ENCODE peak calls at places on chromosomes 6 and 20, in five cellular contexts. One of them, this sample, is unnamed.

GRCh38 chr6:39088331-39088730 is 26.7 kb downstream of the SAYSD1 start:
- DNase-seq in HepG2: peak
- DNase-seq in A549: peak
- DNase-seq in transverse colon: no peak
- DNase-seq in upper lobe of left lung: no peak
- DNase-seq in this sample: peak

GRCh38 chr6:151763303-151763702 is 44.2 kb upstream of the ESR1 start:
- DNase-seq in HepG2: peak
- DNase-seq in A549: no peak
- DNase-seq in transverse colon: no peak
- DNase-seq in upper lobe of left lung: no peak
- DNase-seq in this sample: peak

GRCh38 chr20:43833511-43834395 is 80.9 kb upstream of the TOX2 start:
- DNase-seq in HepG2: no peak
- DNase-seq in A549: no peak
- DNase-seq in transverse colon: no peak
- DNase-seq in upper lobe of left lung: no peak
- DNase-seq in this sample: no peak

GRCh38 chr6:7518853-7519252 is 22.6 kb upstream of the DSP start:
- DNase-seq in HepG2: no peak
- DNase-seq in A549: no peak
- DNase-seq in transverse colon: no peak
- DNase-seq in upper lobe of left lung: no peak
- DNase-seq in this sample: no peak

GRCh38 chr6:16568128-16568527 is 193.1 kb downstream of the ATXN1 start:
- DNase-seq in HepG2: no peak
- DNase-seq in A549: no peak
- DNase-seq in transverse colon: no peak
- DNase-seq in upper lobe of left lung: no peak
- DNase-seq in this sample: no peak

GRCh38 chr20:19841740-19842139 is 83.7 kb downstream of the RIN2 start:
- DNase-seq in HepG2: no peak
- DNase-seq in A549: no peak
- DNase-seq in transverse colon: no peak
- DNase-seq in upper lobe of left lung: no peak
- DNase-seq in this sample: no peak

GRCh38 chr6:149716181-149716580 is 1.7 kb downstream of the LATS1 start:
- DNase-seq in HepG2: no peak
- DNase-seq in A549: no peak
- DNase-seq in transverse colon: no peak
- DNase-seq in upper lobe of left lung: no peak
- DNase-seq in this sample: no peak

GRCh38 chr6:99036672-99037071 is 88.9 kb upstream of the FBXL4 start:
- DNase-seq in HepG2: no peak
- DNase-seq in A549: no peak
- DNase-seq in transverse colon: no peak
- DNase-seq in upper lobe of left lung: no peak
- DNase-seq in this sample: no peak

GRCh38 chr6:149723771-149724417 is 6.0 kb upstream of the LATS1 start:
- DNase-seq in HepG2: peak
- DNase-seq in A549: peak
- DNase-seq in transverse colon: peak
- DNase-seq in upper lobe of left lung: no peak
- DNase-seq in this sample: peak

GRCh38 chr20:4592316-4593148 is 129.2 kb upstream of the PRND start:
- DNase-seq in HepG2: peak
- DNase-seq in A549: peak
- DNase-seq in transverse colon: peak
- DNase-seq in upper lobe of left lung: peak
- DNase-seq in this sample: no peak

GRCh38 chr20:62123450-62124118 is 1.3 kb downstream of the LSM14B start:
- DNase-seq in HepG2: no peak
- DNase-seq in A549: no peak
- DNase-seq in transverse colon: no peak
- DNase-seq in upper lobe of left lung: no peak
- DNase-seq in this sample: no peak

GRCh38 chr6:8085053-8085511 is 17.3 kb downstream of the EEF1E1 start:
- DNase-seq in HepG2: peak
- DNase-seq in A549: no peak
- DNase-seq in transverse colon: no peak
- DNase-seq in upper lobe of left lung: no peak
- DNase-seq in this sample: no peak

GRCh38 chr20:50559856-50560623 is 49.9 kb downstream of the PTPN1 start:
- DNase-seq in HepG2: no peak
- DNase-seq in A549: no peak
- DNase-seq in transverse colon: no peak
- DNase-seq in upper lobe of left lung: no peak
- DNase-seq in this sample: no peak

GRCh38 chr6:35072698-35073055 is 68.5 kb downstream of the TCP11 start:
- DNase-seq in HepG2: no peak
- DNase-seq in A549: no peak
- DNase-seq in transverse colon: no peak
- DNase-seq in upper lobe of left lung: no peak
- DNase-seq in this sample: no peak

GRCh38 chr20:881051-881820 is 34.9 kb downstream of the ANGPT4 start:
- DNase-seq in HepG2: no peak
- DNase-seq in A549: peak
- DNase-seq in transverse colon: no peak
- DNase-seq in upper lobe of left lung: no peak
- DNase-seq in this sample: no peak

GRCh38 chr20:19864130-19864529 is 106.1 kb downstream of the RIN2 start:
- DNase-seq in HepG2: no peak
- DNase-seq in A549: no peak
- DNase-seq in transverse colon: no peak
- DNase-seq in upper lobe of left lung: no peak
- DNase-seq in this sample: no peak

GRCh38 chr6:138601128-138601527 is 101.8 kb upstream of the NHSL1 start:
- DNase-seq in HepG2: no peak
- DNase-seq in A549: no peak
- DNase-seq in transverse colon: no peak
- DNase-seq in upper lobe of left lung: no peak
- DNase-seq in this sample: peak

GRCh38 chr6:64040118-64040517 is 404.5 kb downstream of the PHF3 start:
- DNase-seq in HepG2: no peak
- DNase-seq in A549: no peak
- DNase-seq in transverse colon: no peak
- DNase-seq in upper lobe of left lung: no peak
- DNase-seq in this sample: no peak

GRCh38 chr6:15501806-15502450 is 160.9 kb downstream of the DTNBP1 start:
- DNase-seq in HepG2: no peak
- DNase-seq in A549: no peak
- DNase-seq in transverse colon: peak
- DNase-seq in upper lobe of left lung: no peak
- DNase-seq in this sample: no peak

GRCh38 chr6:20718705-20719653 is 184.7 kb downstream of the CDKAL1 start:
- DNase-seq in HepG2: no peak
- DNase-seq in A549: no peak
- DNase-seq in transverse colon: no peak
- DNase-seq in upper lobe of left lung: no peak
- DNase-seq in this sample: no peak

GRCh38 chr20:1933465-1933870 is 38.3 kb downstream of the SIRPA start:
- DNase-seq in HepG2: no peak
- DNase-seq in A549: no peak
- DNase-seq in transverse colon: no peak
- DNase-seq in upper lobe of left lung: no peak
- DNase-seq in this sample: no peak

GRCh38 chr20:53829706-53830521 is 236.3 kb upstream of the ZNF217 start:
- DNase-seq in HepG2: peak
- DNase-seq in A549: no peak
- DNase-seq in transverse colon: peak
- DNase-seq in upper lobe of left lung: no peak
- DNase-seq in this sample: no peak

GRCh38 chr6:123240626-123241025 is 244.6 kb downstream of the CLVS2 start:
- DNase-seq in HepG2: no peak
- DNase-seq in A549: no peak
- DNase-seq in transverse colon: no peak
- DNase-seq in upper lobe of left lung: no peak
- DNase-seq in this sample: no peak

GRCh38 chr20:56774873-56775272 is 145.8 kb downstream of the TFAP2C start:
- DNase-seq in HepG2: no peak
- DNase-seq in A549: no peak
- DNase-seq in transverse colon: no peak
- DNase-seq in upper lobe of left lung: no peak
- DNase-seq in this sample: no peak

GRCh38 chr6:147135211-147135672 is 69.0 kb upstream of the STXBP5 start:
- DNase-seq in HepG2: no peak
- DNase-seq in A549: peak
- DNase-seq in transverse colon: no peak
- DNase-seq in upper lobe of left lung: no peak
- DNase-seq in this sample: no peak

GRCh38 chr6:128443553-128443952 is 76.8 kb downstream of the PTPRK start:
- DNase-seq in HepG2: no peak
- DNase-seq in A549: no peak
- DNase-seq in transverse colon: no peak
- DNase-seq in upper lobe of left lung: no peak
- DNase-seq in this sample: no peak

GRCh38 chr6:106745824-106746610 is 116.6 kb downstream of the QRSL1 start:
- DNase-seq in HepG2: peak
- DNase-seq in A549: peak
- DNase-seq in transverse colon: no peak
- DNase-seq in upper lobe of left lung: no peak
- DNase-seq in this sample: no peak

DNA sequence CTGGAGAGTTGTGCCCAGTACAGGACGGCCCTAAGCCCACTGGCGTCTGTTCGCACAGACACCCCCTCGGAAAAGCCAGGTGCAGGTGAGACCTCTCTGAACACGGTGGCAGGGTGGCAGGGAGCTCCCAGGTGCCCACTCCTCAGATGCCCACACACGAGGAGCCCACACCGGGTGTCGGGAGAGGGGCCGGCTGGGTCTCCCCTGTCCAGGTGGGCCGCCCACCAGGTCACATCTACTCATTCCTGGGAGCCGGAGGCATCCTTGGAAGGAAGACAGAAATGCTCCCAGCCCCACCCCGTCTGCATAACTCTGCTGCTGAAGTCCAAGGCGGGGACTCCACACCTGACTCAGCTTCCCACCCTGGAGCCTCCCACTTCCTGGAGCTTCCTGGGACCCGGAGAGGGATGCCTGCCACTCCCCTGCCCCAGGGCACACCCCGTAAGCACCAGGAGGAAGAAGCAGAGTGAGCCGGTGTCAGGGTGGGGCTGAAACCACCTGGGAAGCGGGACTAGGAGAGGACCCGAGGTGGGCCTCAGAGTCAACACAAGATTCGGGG is 2.5 kb downstream of the SRMS start:
- DNase-seq in HepG2: no peak
- DNase-seq in A549: peak
- DNase-seq in transverse colon: peak
- DNase-seq in upper lobe of left lung: peak
- DNase-seq in this sample: no peak
- TF ChIP-seq EP300 in HepG2: no peak
- TF ChIP-seq EP300 in A549: no peak
- TF ChIP-seq EP300 in transverse colon: peak
- TF ChIP-seq EP300 in upper lobe of left lung: no peak
- TF ChIP-seq EP300 in this sample: no peak

DNA sequence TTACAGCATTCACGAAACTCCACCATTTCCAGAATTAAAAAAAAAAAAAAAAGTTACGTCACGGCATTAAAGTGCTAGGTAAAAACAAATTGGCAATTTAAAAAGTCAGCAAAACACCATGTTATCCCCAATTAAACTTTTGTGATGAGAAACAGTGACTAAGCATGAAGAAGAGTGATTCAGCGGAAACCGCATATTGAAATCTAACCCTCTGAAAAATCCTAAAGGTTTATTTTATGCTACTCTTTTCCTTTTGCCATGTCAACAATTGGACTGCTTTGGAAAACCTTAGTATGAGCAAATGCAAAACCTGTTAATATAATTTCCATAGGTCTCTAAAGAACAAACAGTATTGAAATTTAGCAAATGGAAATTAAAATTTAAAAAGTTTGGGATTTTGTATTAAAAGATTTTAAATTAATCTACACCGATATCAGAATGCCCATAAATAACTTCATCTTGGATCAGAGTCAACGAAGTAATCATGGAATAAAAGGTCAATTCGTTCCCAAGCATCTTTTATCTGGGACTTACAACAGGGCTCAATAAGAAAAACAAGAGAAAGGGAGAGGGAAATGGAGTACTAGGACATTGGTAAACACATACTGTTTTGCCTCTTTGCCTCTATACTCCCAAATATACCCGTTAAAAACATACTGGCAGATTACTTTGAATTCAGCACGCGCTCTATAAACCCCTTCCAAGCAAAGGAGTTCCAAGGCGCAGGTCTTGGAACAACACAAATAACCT is 1.1 kb downstream of the FBXO30 start:
- DNase-seq in HepG2: peak
- DNase-seq in A549: no peak
- DNase-seq in transverse colon: no peak
- DNase-seq in upper lobe of left lung: no peak
- DNase-seq in this sample: no peak
- TF ChIP-seq EP300 in HepG2: no peak
- TF ChIP-seq EP300 in A549: no peak
- TF ChIP-seq EP300 in transverse colon: no peak
- TF ChIP-seq EP300 in upper lobe of left lung: no peak
- TF ChIP-seq EP300 in this sample: no peak

DNA sequence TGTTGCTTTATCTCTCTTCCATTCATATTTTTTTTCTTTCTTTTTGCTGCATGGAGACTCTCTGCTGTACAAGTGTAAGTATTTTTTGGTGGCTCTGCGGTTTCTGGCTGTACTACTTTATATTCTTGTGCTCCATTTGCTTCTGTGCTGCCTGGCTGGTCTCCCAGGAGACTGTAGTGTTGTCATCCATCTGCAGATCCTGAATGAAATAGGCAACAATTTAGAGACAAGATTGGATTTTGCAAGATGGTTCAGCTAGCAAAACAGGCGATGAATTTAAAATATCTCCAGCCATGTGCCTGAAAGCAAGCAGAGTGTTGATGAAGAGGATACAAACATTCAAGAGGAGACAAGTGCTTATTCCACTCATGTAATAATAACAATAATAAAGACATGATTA is 75.1 kb upstream of the SCGN start:
- DNase-seq in HepG2: no peak
- DNase-seq in A549: no peak
- DNase-seq in transverse colon: no peak
- DNase-seq in upper lobe of left lung: no peak
- DNase-seq in this sample: no peak
- TF ChIP-seq EP300 in HepG2: no peak
- TF ChIP-seq EP300 in A549: no peak
- TF ChIP-seq EP300 in transverse colon: no peak
- TF ChIP-seq EP300 in upper lobe of left lung: no peak
- TF ChIP-seq EP300 in this sample: no peak

DNA sequence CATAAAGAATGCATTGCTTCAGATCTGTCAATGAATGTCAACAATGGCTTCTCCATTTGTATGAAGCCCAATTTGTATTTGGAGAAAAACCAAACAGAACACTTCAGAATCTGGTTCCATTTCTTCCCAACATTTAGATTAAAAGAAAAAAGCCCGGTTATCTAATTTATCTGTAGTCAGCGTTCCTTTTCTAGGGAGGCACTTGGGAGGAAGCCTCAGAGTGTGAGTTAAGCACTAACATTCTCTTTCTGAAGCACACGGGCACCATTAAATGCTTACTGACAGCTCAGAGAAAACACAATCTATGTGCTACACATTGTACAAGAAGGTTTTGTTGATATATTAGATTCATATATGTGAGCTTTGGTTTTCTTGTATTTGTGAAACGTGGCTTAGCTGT is 311.1 kb upstream of the AGPAT4 start:
- DNase-seq in HepG2: no peak
- DNase-seq in A549: no peak
- DNase-seq in transverse colon: no peak
- DNase-seq in upper lobe of left lung: no peak
- DNase-seq in this sample: no peak
- TF ChIP-seq EP300 in HepG2: no peak
- TF ChIP-seq EP300 in A549: no peak
- TF ChIP-seq EP300 in transverse colon: no peak
- TF ChIP-seq EP300 in upper lobe of left lung: no peak
- TF ChIP-seq EP300 in this sample: no peak

This sample was measured in tibial nerve.